ENCODE peak calls at places on chromosomes 16 and 17, in eight cellular contexts. One of them, this sample, is unnamed.

GRCh38 chr16:85555549-85556455 is 57.3 kb upstream of the GSE1 start:
- DNase-seq in OCI-LY7: peak
- DNase-seq in anterior cingulate cortex: no peak
- DNase-seq in NCI-H510A treated with DMSO at 0.1 percent for 48 hours: no peak
- DNase-seq in activated CD4-positive, alpha-beta T cell treated with anti-CD3 and anti-CD28 coated beads, Interleukin-2, amount 50 U/mL, for 1 hour: peak
- DNase-seq in NCI-H524: peak
- DNase-seq in left cardiac atrium: peak
- DNase-seq in GM13977: peak
- DNase-seq in this sample: no peak

GRCh38 chr17:65557349-65558310 is 3.8 kb downstream of the AXIN2 start:
- DNase-seq in OCI-LY7: no peak
- DNase-seq in anterior cingulate cortex: no peak
- DNase-seq in NCI-H510A treated with DMSO at 0.1 percent for 48 hours: no peak
- DNase-seq in activated CD4-positive, alpha-beta T cell treated with anti-CD3 and anti-CD28 coated beads, Interleukin-2, amount 50 U/mL, for 1 hour: peak
- DNase-seq in NCI-H524: no peak
- DNase-seq in left cardiac atrium: peak
- DNase-seq in GM13977: no peak
- DNase-seq in this sample: no peak

GRCh38 chr17:68627956-68628355 is 26.8 kb upstream of the FAM20A start:
- DNase-seq in OCI-LY7: no peak
- DNase-seq in anterior cingulate cortex: no peak
- DNase-seq in NCI-H510A treated with DMSO at 0.1 percent for 48 hours: no peak
- DNase-seq in activated CD4-positive, alpha-beta T cell treated with anti-CD3 and anti-CD28 coated beads, Interleukin-2, amount 50 U/mL, for 1 hour: no peak
- DNase-seq in NCI-H524: no peak
- DNase-seq in left cardiac atrium: no peak
- DNase-seq in GM13977: no peak
- DNase-seq in this sample: no peak

GRCh38 chr16:68242085-68242484 is 3.1 kb upstream of the PLA2G15 start:
- DNase-seq in OCI-LY7: no peak
- DNase-seq in anterior cingulate cortex: no peak
- DNase-seq in NCI-H510A treated with DMSO at 0.1 percent for 48 hours: no peak
- DNase-seq in activated CD4-positive, alpha-beta T cell treated with anti-CD3 and anti-CD28 coated beads, Interleukin-2, amount 50 U/mL, for 1 hour: no peak
- DNase-seq in NCI-H524: no peak
- DNase-seq in left cardiac atrium: no peak
- DNase-seq in GM13977: no peak
- DNase-seq in this sample: no peak

GRCh38 chr16:30941600-30942420 is 7.1 kb upstream of the ORAI3 start:
- DNase-seq in OCI-LY7: peak
- DNase-seq in anterior cingulate cortex: peak
- DNase-seq in NCI-H510A treated with DMSO at 0.1 percent for 48 hours: peak
- DNase-seq in activated CD4-positive, alpha-beta T cell treated with anti-CD3 and anti-CD28 coated beads, Interleukin-2, amount 50 U/mL, for 1 hour: peak
- DNase-seq in NCI-H524: peak
- DNase-seq in left cardiac atrium: peak
- DNase-seq in GM13977: peak
- DNase-seq in this sample: peak

GRCh38 chr16:81855552-81856153 is 76.6 kb downstream of the PLCG2 start:
- DNase-seq in OCI-LY7: peak
- DNase-seq in anterior cingulate cortex: no peak
- DNase-seq in NCI-H510A treated with DMSO at 0.1 percent for 48 hours: no peak
- DNase-seq in activated CD4-positive, alpha-beta T cell treated with anti-CD3 and anti-CD28 coated beads, Interleukin-2, amount 50 U/mL, for 1 hour: no peak
- DNase-seq in NCI-H524: no peak
- DNase-seq in left cardiac atrium: no peak
- DNase-seq in GM13977: no peak
- DNase-seq in this sample: no peak

GRCh38 chr16:59324462-59324861 is 590.3 kb upstream of the GOT2 start:
- DNase-seq in OCI-LY7: no peak
- DNase-seq in anterior cingulate cortex: no peak
- DNase-seq in NCI-H510A treated with DMSO at 0.1 percent for 48 hours: no peak
- DNase-seq in activated CD4-positive, alpha-beta T cell treated with anti-CD3 and anti-CD28 coated beads, Interleukin-2, amount 50 U/mL, for 1 hour: no peak
- DNase-seq in NCI-H524: no peak
- DNase-seq in left cardiac atrium: no peak
- DNase-seq in GM13977: no peak
- DNase-seq in this sample: no peak

GRCh38 chr16:65249768-65250167 is 127.9 kb upstream of the CDH11 start:
- DNase-seq in OCI-LY7: no peak
- DNase-seq in anterior cingulate cortex: no peak
- DNase-seq in NCI-H510A treated with DMSO at 0.1 percent for 48 hours: no peak
- DNase-seq in activated CD4-positive, alpha-beta T cell treated with anti-CD3 and anti-CD28 coated beads, Interleukin-2, amount 50 U/mL, for 1 hour: no peak
- DNase-seq in NCI-H524: no peak
- DNase-seq in left cardiac atrium: peak
- DNase-seq in GM13977: no peak
- DNase-seq in this sample: no peak

GRCh38 chr17:21239680-21240374 is 13.4 kb downstream of the NATD1 start:
- DNase-seq in OCI-LY7: peak
- DNase-seq in anterior cingulate cortex: no peak
- DNase-seq in NCI-H510A treated with DMSO at 0.1 percent for 48 hours: peak
- DNase-seq in activated CD4-positive, alpha-beta T cell treated with anti-CD3 and anti-CD28 coated beads, Interleukin-2, amount 50 U/mL, for 1 hour: no peak
- DNase-seq in NCI-H524: peak
- DNase-seq in left cardiac atrium: no peak
- DNase-seq in GM13977: peak
- DNase-seq in this sample: no peak

GRCh38 chr16:24257965-24258364 is 1.8 kb downstream of the CACNG3 start:
- DNase-seq in OCI-LY7: no peak
- DNase-seq in anterior cingulate cortex: peak
- DNase-seq in NCI-H510A treated with DMSO at 0.1 percent for 48 hours: no peak
- DNase-seq in activated CD4-positive, alpha-beta T cell treated with anti-CD3 and anti-CD28 coated beads, Interleukin-2, amount 50 U/mL, for 1 hour: no peak
- DNase-seq in NCI-H524: no peak
- DNase-seq in left cardiac atrium: no peak
- DNase-seq in GM13977: no peak
- DNase-seq in this sample: no peak

GRCh38 chr17:67050066-67050465 is 5.7 kb downstream of the CACNG1 start:
- DNase-seq in OCI-LY7: no peak
- DNase-seq in anterior cingulate cortex: no peak
- DNase-seq in NCI-H510A treated with DMSO at 0.1 percent for 48 hours: no peak
- DNase-seq in activated CD4-positive, alpha-beta T cell treated with anti-CD3 and anti-CD28 coated beads, Interleukin-2, amount 50 U/mL, for 1 hour: no peak
- DNase-seq in NCI-H524: no peak
- DNase-seq in left cardiac atrium: no peak
- DNase-seq in GM13977: peak
- DNase-seq in this sample: no peak

GRCh38 chr17:2158011-2158410 is 103.1 kb downstream of the HIC1 start:
- DNase-seq in OCI-LY7: no peak
- DNase-seq in anterior cingulate cortex: no peak
- DNase-seq in NCI-H510A treated with DMSO at 0.1 percent for 48 hours: no peak
- DNase-seq in activated CD4-positive, alpha-beta T cell treated with anti-CD3 and anti-CD28 coated beads, Interleukin-2, amount 50 U/mL, for 1 hour: no peak
- DNase-seq in NCI-H524: no peak
- DNase-seq in left cardiac atrium: no peak
- DNase-seq in GM13977: no peak
- DNase-seq in this sample: no peak

GRCh38 chr17:13030459-13031305 is 12.9 kb upstream of the ELAC2 start:
- DNase-seq in OCI-LY7: peak
- DNase-seq in anterior cingulate cortex: peak
- DNase-seq in NCI-H510A treated with DMSO at 0.1 percent for 48 hours: peak
- DNase-seq in activated CD4-positive, alpha-beta T cell treated with anti-CD3 and anti-CD28 coated beads, Interleukin-2, amount 50 U/mL, for 1 hour: peak
- DNase-seq in NCI-H524: peak
- DNase-seq in left cardiac atrium: no peak
- DNase-seq in GM13977: peak
- DNase-seq in this sample: peak

GRCh38 chr16:69179255-69180010 is 7.5 kb upstream of the SNTB2 start:
- DNase-seq in OCI-LY7: no peak
- DNase-seq in anterior cingulate cortex: no peak
- DNase-seq in NCI-H510A treated with DMSO at 0.1 percent for 48 hours: no peak
- DNase-seq in activated CD4-positive, alpha-beta T cell treated with anti-CD3 and anti-CD28 coated beads, Interleukin-2, amount 50 U/mL, for 1 hour: no peak
- DNase-seq in NCI-H524: peak
- DNase-seq in left cardiac atrium: peak
- DNase-seq in GM13977: no peak
- DNase-seq in this sample: no peak

GRCh38 chr16:15983898-15984297 is 34.5 kb downstream of the ABCC1 start:
- DNase-seq in OCI-LY7: no peak
- DNase-seq in anterior cingulate cortex: no peak
- DNase-seq in NCI-H510A treated with DMSO at 0.1 percent for 48 hours: no peak
- DNase-seq in activated CD4-positive, alpha-beta T cell treated with anti-CD3 and anti-CD28 coated beads, Interleukin-2, amount 50 U/mL, for 1 hour: no peak
- DNase-seq in NCI-H524: no peak
- DNase-seq in left cardiac atrium: peak
- DNase-seq in GM13977: no peak
- DNase-seq in this sample: no peak

GRCh38 chr17:1043601-1044251 is 46.8 kb downstream of the TIMM22 start:
- DNase-seq in OCI-LY7: no peak
- DNase-seq in anterior cingulate cortex: no peak
- DNase-seq in NCI-H510A treated with DMSO at 0.1 percent for 48 hours: no peak
- DNase-seq in activated CD4-positive, alpha-beta T cell treated with anti-CD3 and anti-CD28 coated beads, Interleukin-2, amount 50 U/mL, for 1 hour: no peak
- DNase-seq in NCI-H524: peak
- DNase-seq in left cardiac atrium: peak
- DNase-seq in GM13977: no peak
- DNase-seq in this sample: no peak

GRCh38 chr16:47506800-47507199 is 45.7 kb downstream of the PHKB start:
- DNase-seq in OCI-LY7: peak
- DNase-seq in anterior cingulate cortex: no peak
- DNase-seq in NCI-H510A treated with DMSO at 0.1 percent for 48 hours: no peak
- DNase-seq in activated CD4-positive, alpha-beta T cell treated with anti-CD3 and anti-CD28 coated beads, Interleukin-2, amount 50 U/mL, for 1 hour: no peak
- DNase-seq in NCI-H524: no peak
- DNase-seq in left cardiac atrium: no peak
- DNase-seq in GM13977: no peak
- DNase-seq in this sample: no peak

GRCh38 chr17:44599298-44600175 is 42.3 kb downstream of the FZD2 start:
- DNase-seq in OCI-LY7: no peak
- DNase-seq in anterior cingulate cortex: no peak
- DNase-seq in NCI-H510A treated with DMSO at 0.1 percent for 48 hours: no peak
- DNase-seq in activated CD4-positive, alpha-beta T cell treated with anti-CD3 and anti-CD28 coated beads, Interleukin-2, amount 50 U/mL, for 1 hour: no peak
- DNase-seq in NCI-H524: no peak
- DNase-seq in left cardiac atrium: peak
- DNase-seq in GM13977: no peak
- DNase-seq in this sample: no peak

GRCh38 chr17:61710546-61710945 is 119.5 kb upstream of the NACA2 start:
- DNase-seq in OCI-LY7: no peak
- DNase-seq in anterior cingulate cortex: no peak
- DNase-seq in NCI-H510A treated with DMSO at 0.1 percent for 48 hours: no peak
- DNase-seq in activated CD4-positive, alpha-beta T cell treated with anti-CD3 and anti-CD28 coated beads, Interleukin-2, amount 50 U/mL, for 1 hour: no peak
- DNase-seq in NCI-H524: no peak
- DNase-seq in left cardiac atrium: no peak
- DNase-seq in GM13977: no peak
- DNase-seq in this sample: no peak

GRCh38 chr17:9512323-9513168 is 63.1 kb downstream of the STX8 start:
- DNase-seq in OCI-LY7: no peak
- DNase-seq in anterior cingulate cortex: no peak
- DNase-seq in NCI-H510A treated with DMSO at 0.1 percent for 48 hours: no peak
- DNase-seq in activated CD4-positive, alpha-beta T cell treated with anti-CD3 and anti-CD28 coated beads, Interleukin-2, amount 50 U/mL, for 1 hour: no peak
- DNase-seq in NCI-H524: no peak
- DNase-seq in left cardiac atrium: no peak
- DNase-seq in GM13977: no peak
- DNase-seq in this sample: no peak

GRCh38 chr17:79420318-79421243 is 190.3 kb downstream of the RBFOX3 start:
- DNase-seq in OCI-LY7: no peak
- DNase-seq in anterior cingulate cortex: peak
- DNase-seq in NCI-H510A treated with DMSO at 0.1 percent for 48 hours: no peak
- DNase-seq in activated CD4-positive, alpha-beta T cell treated with anti-CD3 and anti-CD28 coated beads, Interleukin-2, amount 50 U/mL, for 1 hour: no peak
- DNase-seq in NCI-H524: no peak
- DNase-seq in left cardiac atrium: no peak
- DNase-seq in GM13977: peak
- DNase-seq in this sample: no peak

This sample was measured in naive thymus-derived CD8-positive, alpha-beta T cell.